ENCODE peak calls at places on chromosomes 16 and 17, in seven cellular contexts. H, E, I, K, T, F and O are unnamed samples.

GRCh38 chr17:18042969-18043368 is 3.8 kb downstream of the GID4 start:
- DNase-seq in H (no peak), E (no peak), I (no peak), K (no peak), T (no peak), F (no peak), O (no peak)

GRCh38 chr16:19168173-19169080 is at the start of gene SYT17:
- DNase-seq in H (no peak), E (no peak), I (peak; percentile 58), K (no peak), T (no peak), F (peak; percentile 55), O (no peak)

GRCh38 chr17:4584125-4584834 is at the start of gene SMTNL2:
- DNase-seq in H (no peak), E (no peak), I (no peak), K (no peak), T (peak; percentile 27), F (peak; percentile 84), O (no peak)

GRCh38 chr17:40110026-40110425 is 9.6 kb upstream of the NR1D1 start:
- DNase-seq in H (no peak), E (no peak), I (no peak), K (no peak), T (no peak), F (no peak), O (no peak)

GRCh38 chr16:85923153-85924021 is 24.4 kb downstream of the IRF8 start:
- DNase-seq in H (no peak), E (no peak), I (no peak), K (peak; percentile 38), T (no peak), F (no peak), O (no peak)

GRCh38 chr17:41538565-41538991 is 10.5 kb upstream of the KRT19 start:
- DNase-seq in H (no peak), E (no peak), I (no peak), K (no peak), T (no peak), F (no peak), O (no peak)

GRCh38 chr17:83189673-83190385 is 110.4 kb downstream of the METRNL start:
- DNase-seq in H (no peak), E (no peak), I (no peak), K (peak; percentile 90), T (no peak), F (no peak), O (no peak)

GRCh38 chr17:19304209-19304608 is 58.3 kb downstream of the B9D1 start:
- DNase-seq in H (no peak), E (no peak), I (no peak), K (no peak), T (no peak), F (no peak), O (no peak)

GRCh38 chr16:66927918-66928649 is 2.7 kb upstream of the RRAD start:
- DNase-seq in H (no peak), E (no peak), I (no peak), K (no peak), T (peak; percentile 31), F (no peak), O (no peak)

GRCh38 chr16:50706250-50706649 is 12.8 kb downstream of the NOD2 start:
- DNase-seq in H (no peak), E (no peak), I (no peak), K (no peak), T (no peak), F (no peak), O (no peak)

GRCh38 chr17:82780981-82781893 is 29.4 kb downstream of the TBCD start:
- DNase-seq in H (no peak), E (no peak), I (no peak), K (no peak), T (no peak), F (peak; percentile 54), O (no peak)

GRCh38 chr16:48535369-48535787 is 74.6 kb downstream of the N4BP1 start:
- DNase-seq in H (no peak), E (no peak), I (no peak), K (no peak), T (no peak), F (no peak), O (no peak)

GRCh38 chr17:49618112-49618611 is 42.5 kb downstream of the NXPH3 start:
- DNase-seq in H (no peak), E (no peak), I (no peak), K (no peak), T (no peak), F (no peak), O (no peak)